ENCODE peak calls at places on chromosome 20, in seven cellular contexts. H is A549, F is IMR-90, W is K562, C is HepG2, V is GM12878, Z is H1. P is an unnamed sample.
A peak's percentile ranks its signal among the peaks of the same experiment; 100 is the strongest.

GRCh38 chr20:51198876-51199523 is 176.1 kb upstream of the KCNG1 start:
- DNase-seq in W (no peak), Z (no peak), H (no peak), V (no peak), F (no peak), C (no peak), P (no peak)

GRCh38 chr20:36147707-36148106 is 6.8 kb upstream of the EPB41L1 start:
- DNase-seq in V (no peak), C (no peak), Z (no peak), H (no peak), F (peak; percentile 81), W (no peak), P (no peak)

GRCh38 chr20:41047279-41047974 is 18.8 kb downstream of the TOP1 start:
- DNase-seq in C (no peak), Z (no peak), V (no peak), W (no peak), H (no peak), F (no peak), P (no peak)

GRCh38 chr20:1210501-1210900 is 7.2 kb downstream of the C20orf202 start:
- DNase-seq in C (no peak), V (no peak), H (no peak), F (peak; percentile 13), W (no peak), Z (no peak), P (no peak)

GRCh38 chr20:22423190-22423832 is 161.1 kb downstream of the FOXA2 start:
- DNase-seq in W (no peak), Z (no peak), C (peak; percentile 67), V (no peak), H (no peak), F (no peak), P (no peak)

GRCh38 chr20:3710703-3711417 is 1.5 kb downstream of the SIGLEC1 start:
- DNase-seq in H (peak; percentile 88), C (peak; percentile 46), F (peak; percentile 28), V (no peak), Z (peak; percentile 33), W (peak; percentile 81), P (peak; percentile 93)

GRCh38 chr20:56689318-56689717 is 60.2 kb downstream of the TFAP2C start:
- DNase-seq in H (no peak), V (no peak), W (no peak), F (no peak), C (no peak), Z (no peak), P (no peak)

GRCh38 chr20:63071541-63072181 is 64.9 kb upstream of the BHLHE23 start:
- DNase-seq in H (peak; percentile 63), W (peak; percentile 75), V (no peak), F (peak; percentile 81), C (no peak), Z (peak; percentile 29), P (peak; percentile 87)

GRCh38 chr20:34015401-34016335 is 22.0 kb downstream of the RALY start:
- DNase-seq in Z (no peak), V (no peak), C (no peak), H (no peak), W (no peak), F (no peak), P (no peak)

GRCh38 chr20:58308290-58308679 is 1.2 kb upstream of the RAB22A start:
- DNase-seq in H (no peak), V (no peak), F (no peak), W (no peak), C (no peak), Z (no peak), P (no peak)

GRCh38 chr20:63522981-63523611 is 2.5 kb downstream of the PPDPF start:
- DNase-seq in V (no peak), H (no peak), F (no peak), Z (no peak), C (no peak), W (no peak), P (no peak)

GRCh38 chr20:36036688-36037087 is 68.3 kb downstream of the CNBD2 start:
- DNase-seq in F (no peak), Z (no peak), C (no peak), V (no peak), H (no peak), W (peak; percentile 58), P (no peak)

GRCh38 chr20:54356726-54357235 is 118.6 kb upstream of the DOK5 start:
- DNase-seq in C (no peak), V (no peak), W (no peak), H (no peak), Z (no peak), F (no peak), P (no peak)

GRCh38 chr20:2299301-2299700 is 3.5 kb downstream of the TGM3 start:
- DNase-seq in F (no peak), Z (no peak), H (no peak), W (no peak), V (no peak), C (no peak), P (no peak)

GRCh38 chr20:6558361-6558760 is 209.1 kb upstream of the BMP2 start:
- DNase-seq in V (no peak), C (peak; percentile 19), W (no peak), F (no peak), H (no peak), Z (no peak), P (no peak)

GRCh38 chr20:48359692-48360337 is 468.0 kb downstream of the PREX1 start:
- DNase-seq in V (peak; percentile 85), W (peak; percentile 16), F (no peak), H (no peak), Z (no peak), C (peak; percentile 54), P (no peak)

GRCh38 chr20:48357714-48358113 is 470.1 kb downstream of the PREX1 start:
- DNase-seq in Z (no peak), W (no peak), V (no peak), F (no peak), C (no peak), H (no peak), P (no peak)

GRCh38 chr20:48364055-48364454 is 463.7 kb downstream of the PREX1 start:
- DNase-seq in W (no peak), Z (no peak), H (no peak), V (no peak), C (no peak), F (no peak), P (no peak)

GRCh38 chr20:48358176-48358575 is 469.6 kb downstream of the PREX1 start:
- DNase-seq in H (no peak), V (no peak), W (no peak), F (no peak), C (no peak), Z (no peak), P (no peak)

GRCh38 chr20:48360338-48360698 is 467.5 kb downstream of the PREX1 start:
- DNase-seq in V (peak; percentile 68), C (no peak), H (no peak), F (no peak), W (no peak), Z (no peak), P (no peak)
- TF ChIP-seq USF2 in V (no peak), C (no peak), H (no peak), F (no peak), W (no peak), Z (no peak), P (no peak)

DNA sequence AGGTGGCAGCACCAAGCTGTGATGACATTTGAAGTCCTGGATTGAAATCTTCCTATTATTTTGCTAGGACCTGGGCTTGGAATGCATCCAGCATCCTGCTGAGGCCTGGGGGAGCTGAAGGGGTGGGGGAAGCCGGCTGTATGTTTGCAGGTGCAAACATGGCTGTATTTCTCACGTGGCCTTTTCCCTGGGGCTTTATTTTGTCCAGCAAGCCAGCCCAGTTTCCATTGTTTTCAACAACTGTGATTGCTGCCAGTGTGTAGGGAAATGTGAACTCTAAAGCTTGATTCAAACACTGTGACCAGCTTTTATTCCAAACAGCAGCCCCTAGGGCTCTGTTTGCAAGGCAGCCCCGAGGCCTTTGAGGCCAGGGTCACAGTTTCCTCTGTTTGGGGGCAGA is 683.0 kb downstream of the DHX35 start:
- DNase-seq in H (no peak), W (no peak), Z (no peak), V (no peak), C (no peak), F (no peak), P (no peak)
- H3K27ac ChIP-seq in H (no peak overlapping the region), W (no peak overlapping the region), Z (no peak overlapping the region), V (no peak overlapping the region), C (no peak overlapping the region), F (no peak overlapping the region), P (no peak overlapping the region)

DNA sequence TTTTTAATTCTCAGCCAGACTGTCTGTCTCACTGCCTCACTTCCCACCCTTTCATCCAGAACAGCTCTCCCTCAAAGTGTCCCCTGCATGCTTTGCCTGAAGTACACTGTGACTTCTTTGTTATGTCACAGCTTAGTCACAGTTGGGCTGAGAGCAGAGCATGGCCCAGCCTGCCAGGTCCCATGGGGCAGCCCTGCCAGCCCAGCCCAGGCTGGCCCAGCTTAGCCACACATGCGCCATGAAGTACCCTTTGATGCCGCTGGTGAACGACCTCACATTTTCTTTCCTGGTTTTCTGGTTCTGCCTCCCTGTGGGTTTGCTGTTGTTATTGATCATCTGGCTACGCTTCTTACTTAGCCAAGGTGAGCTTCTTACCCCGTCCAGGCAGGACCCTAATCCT is at the start of gene ADIG:
- DNase-seq in H (no peak), C (peak; percentile 44), Z (no peak), V (no peak), F (no peak), W (no peak), P (no peak)
- TF ChIP-seq USF2 in H (no peak), C (no peak), Z (no peak), V (no peak), F (no peak), W (no peak), P (no peak)

GRCh38 chr20:59577809-59578601 is 26.3 kb upstream of the PHACTR3 start:
- DNase-seq in F (no peak), C (no peak), Z (no peak), W (no peak), V (no peak), H (no peak), P (no peak)
- H3K27ac ChIP-seq in F (no peak overlapping the region), C (no peak overlapping the region), Z (no peak overlapping the region), W (no peak overlapping the region), V (no peak overlapping the region), H (no peak overlapping the region), P (no peak overlapping the region)

DNA sequence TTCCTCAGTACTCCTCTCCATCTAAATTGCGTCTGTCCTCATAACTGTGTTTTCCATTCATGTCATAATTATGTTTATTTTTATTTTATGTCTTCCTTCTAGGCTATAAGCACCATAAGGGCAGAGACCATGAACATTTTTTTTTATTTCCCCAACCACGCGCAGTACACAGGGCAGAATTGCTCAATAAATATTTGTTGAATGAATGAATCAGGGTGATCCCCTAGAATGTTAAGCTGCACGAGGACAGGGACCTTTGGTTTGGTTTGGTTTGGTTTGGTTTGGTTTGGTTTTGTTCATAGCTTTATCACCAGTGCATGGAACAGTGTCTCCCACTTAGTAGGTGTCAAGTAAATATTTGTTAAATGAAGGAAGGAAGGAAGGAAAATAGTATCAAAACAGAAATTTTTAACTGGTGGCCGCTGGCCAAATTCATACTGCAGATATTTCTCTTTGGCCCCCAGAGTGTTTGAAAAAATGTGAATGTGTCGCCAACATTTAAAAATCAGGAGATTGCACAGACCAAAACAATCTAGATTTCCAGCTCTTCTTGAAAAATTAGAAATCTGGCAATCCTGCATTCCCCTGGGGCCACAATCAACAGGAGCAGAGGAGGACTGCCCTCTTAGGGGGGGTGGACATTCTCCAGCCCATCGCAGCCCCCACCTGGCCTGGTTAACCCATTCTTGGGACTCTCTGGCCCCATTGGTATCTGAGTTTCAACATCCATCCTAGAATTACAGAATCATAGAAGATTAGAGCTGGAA is 205.3 kb downstream of the EYA2 start:
- DNase-seq in Z (no peak), F (peak; percentile 33), W (no peak), C (no peak), V (no peak), H (no peak), P (no peak)
- TF ChIP-seq USF2 in Z (no peak), F (no peak), W (no peak), C (no peak), V (no peak), H (no peak), P (no peak)

P was measured in SK-N-SH.